ENCODE peak calls at places on chromosomes 6 and 20, in four cellular contexts. M is OCI-M1, U is lower leg skin, Y is cardiac muscle cell. J is an unnamed sample.

GRCh38 chr6:78989191-78989590 is 88.9 kb downstream of the PHIP start:
- DNase-seq in M (no peak), U (no peak), Y (no peak), J (no peak)

GRCh38 chr20:36394340-36394965 is 88.3 kb downstream of the DLGAP4 start:
- DNase-seq in U (peak; percentile 53), M (no peak), Y (no peak), J (no peak)

GRCh38 chr6:35402136-35402855 is 49.8 kb upstream of the FANCE start:
- DNase-seq in U (no peak), Y (no peak), M (no peak), J (no peak)

GRCh38 chr20:18722381-18722780 is 91.2 kb upstream of the SCP2D1 start:
- DNase-seq in U (no peak), Y (no peak), M (no peak), J (no peak)

GRCh38 chr6:7343546-7344475 is 30.8 kb upstream of the SSR1 start:
- DNase-seq in U (no peak), M (no peak), Y (no peak), J (peak; percentile 53)

GRCh38 chr6:30826961-30827342 is 57.4 kb upstream of the DDR1 start:
- DNase-seq in U (no peak), M (no peak), Y (no peak), J (no peak)

GRCh38 chr6:20882014-20882413 is 347.8 kb downstream of the CDKAL1 start:
- DNase-seq in M (no peak), U (no peak), Y (no peak), J (no peak)

GRCh38 chr6:43851204-43851855 is 81.3 kb downstream of the VEGFA start:
- DNase-seq in Y (peak; percentile 95), U (no peak), M (no peak), J (no peak)

GRCh38 chr20:3275064-3275935 is 36.3 kb upstream of the SLC4A11 start:
- DNase-seq in Y (no peak), M (no peak), U (no peak), J (no peak)

GRCh38 chr20:17594443-17594842 is 24.6 kb downstream of the DSTN start:
- DNase-seq in U (peak; percentile 67), M (no peak), Y (peak; percentile 84), J (no peak)

GRCh38 chr6:149166324-149166723 is 151.2 kb upstream of the TAB2 start:
- DNase-seq in M (no peak), Y (peak; percentile 31), U (no peak), J (no peak)

GRCh38 chr6:34836451-34836850 is 44.6 kb downstream of the BLTP3A start:
- DNase-seq in Y (no peak), M (no peak), U (no peak), J (no peak)

GRCh38 chr20:1663917-1664316 is 6.3 kb upstream of the SIRPG start:
- DNase-seq in U (no peak), M (no peak), Y (no peak), J (no peak)

GRCh38 chr6:26284537-26285142 is 80.4 kb upstream of the BTN3A2 start:
- DNase-seq in M (no peak), Y (peak; percentile 72), U (no peak), J (no peak)

GRCh38 chr6:138162104-138162946 is 586 bp downstream of the ARFGEF3 start:
- DNase-seq in Y (no peak), U (no peak), M (no peak), J (peak; percentile 44)

GRCh38 chr6:8131265-8131897 is 29.0 kb upstream of the EEF1E1 start:
- DNase-seq in Y (peak; percentile 76), U (no peak), M (peak; percentile 91), J (peak; percentile 74)

GRCh38 chr6:119620846-119621570 is 271.4 kb upstream of the MAN1A1 start:
- DNase-seq in U (no peak), Y (peak; percentile 81), M (peak; percentile 39), J (no peak)

GRCh38 chr6:14031516-14031915 is 86.1 kb upstream of the CD83 start:
- DNase-seq in Y (peak; percentile 11), M (no peak), U (no peak), J (no peak)

GRCh38 chr20:13105071-13105470 is 96.3 kb downstream of the SPTLC3 start:
- DNase-seq in Y (no peak), U (no peak), M (no peak), J (no peak)

GRCh38 chr6:78999737-79000136 is 78.3 kb downstream of the PHIP start:
- DNase-seq in Y (peak; percentile 15), M (peak; percentile 33), U (no peak), J (no peak)

GRCh38 chr6:170137911-170138910 is 152.7 kb downstream of the DLL1 start:
- DNase-seq in Y (no peak), M (no peak), U (no peak), J (no peak)

GRCh38 chr20:40848530-40848929 is 159.5 kb upstream of the MAFB start:
- DNase-seq in Y (no peak), M (no peak), U (no peak), J (no peak)

GRCh38 chr6:5679696-5680494 is 326.8 kb downstream of the NRN1 start:
- DNase-seq in M (no peak), Y (no peak), U (no peak), J (no peak)

GRCh38 chr6:111462770-111463391 is 20.1 kb downstream of the REV3L start:
- DNase-seq in Y (peak; percentile 83), M (peak; percentile 78), U (no peak), J (no peak)

GRCh38 chr20:63536997-63537524 is at the start of gene PTK6:
- DNase-seq in U (peak; percentile 72), Y (no peak), M (no peak), J (no peak)

GRCh38 chr6:159493888-159494632 is 199.0 kb downstream of the SOD2 start:
- DNase-seq in M (no peak), U (no peak), Y (peak; percentile 4), J (no peak)

GRCh38 chr6:5398530-5398929 is 137.2 kb downstream of the FARS2 start:
- DNase-seq in M (peak; percentile 88), Y (peak; percentile 68), U (no peak), J (peak; percentile 75)

GRCh38 chr20:50577175-50578018 is 67.2 kb downstream of the PTPN1 start:
- DNase-seq in Y (no peak), M (no peak), U (no peak), J (no peak)

GRCh38 chr6:106973018-106973840 is 1.3 kb downstream of the CD24 start:
- DNase-seq in U (no peak), M (peak; percentile 58), Y (no peak), J (no peak)

GRCh38 chr6:26020983-26021349 is 58.4 kb downstream of the TRIM38 start:
- DNase-seq in U (peak; percentile 59), Y (peak; percentile 71), M (no peak), J (peak; percentile 92)

GRCh38 chr20:878511-879307 is 37.4 kb downstream of the ANGPT4 start:
- DNase-seq in Y (peak; percentile 52), U (no peak), M (peak; percentile 67), J (peak; percentile 34)

GRCh38 chr20:59008715-59009336 is 1.8 kb upstream of the CTSZ start:
- DNase-seq in M (no peak), U (no peak), Y (no peak), J (no peak)

J was measured in KBM-7.